ENCODE peak calls at places on chromosomes 7 and 10, in nine cellular contexts. Z is activated naive CD4-positive, alpha-beta T cell treated with Interleukin-2 at 50 U/mL for 16 hours; M is NCI-H510A treated with DMSO at 0.1 percent for 48 hours; U is stimulated activated CD8-positive, alpha-beta memory T cell treated with anti-CD3 and anti-CD28 coated beads, Interleukin-4, amount 100 ng/mL, for 4 hours; X is immature natural killer cell; P is HT-29; N is H9; G is amniotic stem cell; K is NCI-H82. R is an unnamed sample.

GRCh38 chr10:113879691-113880090 is 25.2 kb downstream of the NHLRC2 start:
- DNase-seq in Z (no peak), M (no peak), U (no peak), X (no peak), P (no peak), N (no peak), G (no peak), K (no peak), R (no peak)

GRCh38 chr10:77084431-77085144 is 553.0 kb downstream of the KCNMA1 start:
- DNase-seq in Z (no peak), M (no peak), U (no peak), X (no peak), P (no peak), N (no peak), G (no peak), K (peak), R (no peak)

GRCh38 chr10:111207525-111207924 is 130.7 kb downstream of the ADRA2A start:
- DNase-seq in Z (peak), M (no peak), U (no peak), X (no peak), P (peak), N (no peak), G (no peak), K (no peak), R (peak)

GRCh38 chr7:123770378-123770777 is 21.6 kb upstream of the WASL start:
- DNase-seq in Z (no peak), M (no peak), U (no peak), X (peak), P (peak), N (no peak), G (no peak), K (no peak), R (no peak)

GRCh38 chr7:39321909-39322498 is 244.2 kb upstream of the YAE1 start:
- DNase-seq in Z (no peak), M (no peak), U (no peak), X (no peak), P (no peak), N (no peak), G (no peak), K (no peak), R (no peak)

GRCh38 chr10:80191589-80192270 is 13.6 kb downstream of the ANXA11 start:
- DNase-seq in Z (peak), M (peak), U (no peak), X (peak), P (peak), N (no peak), G (no peak), K (no peak), R (no peak)

GRCh38 chr7:26083113-26083512 is 68.9 kb upstream of the NFE2L3 start:
- DNase-seq in Z (no peak), M (no peak), U (no peak), X (no peak), P (no peak), N (no peak), G (no peak), K (peak), R (no peak)

GRCh38 chr7:127792528-127793342 is 140.7 kb downstream of the SND1 start:
- DNase-seq in Z (peak), M (no peak), U (no peak), X (peak), P (peak), N (peak), G (no peak), K (peak), R (no peak)

GRCh38 chr10:49107111-49107889 is 8.0 kb downstream of the VSTM4 start:
- DNase-seq in Z (no peak), M (no peak), U (no peak), X (no peak), P (no peak), N (no peak), G (no peak), K (no peak), R (no peak)

GRCh38 chr7:11616466-11616865 is 215.5 kb downstream of the THSD7A start:
- DNase-seq in Z (no peak), M (no peak), U (no peak), X (no peak), P (no peak), N (no peak), G (no peak), K (no peak), R (no peak)

GRCh38 chr7:24058953-24059352 is 225.0 kb upstream of the NPY start:
- DNase-seq in Z (no peak), M (no peak), U (no peak), X (no peak), P (no peak), N (no peak), G (no peak), K (no peak), R (no peak)

GRCh38 chr10:50862719-50863118 is 22.7 kb downstream of the A1CF start:
- DNase-seq in Z (no peak), M (no peak), U (no peak), X (no peak), P (no peak), N (no peak), G (no peak), K (no peak), R (no peak)

GRCh38 chr7:35905555-35905954 is 104.7 kb downstream of the SEPTIN7 start:
- DNase-seq in Z (no peak), M (no peak), U (no peak), X (no peak), P (no peak), N (no peak), G (peak), K (no peak), R (no peak)

GRCh38 chr10:86603256-86603655 is 51.1 kb upstream of the OPN4 start:
- DNase-seq in Z (no peak), M (no peak), U (no peak), X (no peak), P (no peak), N (no peak), G (no peak), K (no peak), R (no peak)

GRCh38 chr10:10967029-10967428 is 50.6 kb upstream of the CELF2 start:
- DNase-seq in Z (no peak), M (no peak), U (no peak), X (no peak), P (no peak), N (no peak), G (no peak), K (no peak), R (no peak)

GRCh38 chr7:101614939-101615302 is 14.2 kb downstream of the MYL10 start:
- DNase-seq in Z (no peak), M (no peak), U (no peak), X (no peak), P (no peak), N (no peak), G (no peak), K (no peak), R (no peak)

GRCh38 chr7:70005885-70006284 is 407.6 kb downstream of the AUTS2 start:
- DNase-seq in Z (no peak), M (no peak), U (no peak), X (no peak), P (no peak), N (no peak), G (no peak), K (no peak), R (no peak)

GRCh38 chr7:47271749-47272148 is 310.2 kb downstream of the TNS3 start:
- DNase-seq in Z (no peak), M (no peak), U (no peak), X (no peak), P (no peak), N (no peak), G (no peak), K (no peak), R (no peak)

GRCh38 chr10:22475857-22476600 is 130.7 kb downstream of the SPAG6 start:
- DNase-seq in Z (peak), M (no peak), U (no peak), X (peak), P (no peak), N (peak), G (no peak), K (peak), R (no peak)

GRCh38 chr7:4225352-4225751 is 456.7 kb upstream of the FOXK1 start:
- DNase-seq in Z (no peak), M (peak), U (no peak), X (no peak), P (no peak), N (no peak), G (no peak), K (no peak), R (no peak)

R was measured in NCI-H345.